ENCODE peak calls at places on chromosomes 7 and 10, in ten cellular contexts. X, T, L, K, Q, M, P, O, G and V are unnamed samples.

GRCh38 chr10:34364253-34365037 is 450.7 kb downstream of the PARD3 start:
- DNase-seq in G (no peak), K (peak), L (no peak), P (no peak), M (no peak), Q (no peak), X (no peak), T (no peak), O (no peak), V (no peak)

GRCh38 chr7:107044347-107045194 is at the start of gene PRKAR2B:
- DNase-seq in O (peak), Q (peak), X (peak), L (peak), P (peak), T (peak), M (peak), K (peak), G (peak), V (peak)

GRCh38 chr10:129864601-129865126 is 99.4 kb downstream of the EBF3 start:
- DNase-seq in M (no peak), K (peak), G (no peak), O (no peak), L (no peak), Q (no peak), T (peak), X (no peak), P (no peak), V (no peak)

GRCh38 chr10:4354382-4354812 is 471.6 kb upstream of the AKR1E2 start:
- DNase-seq in Q (no peak), G (no peak), P (no peak), X (no peak), K (peak), O (peak), M (no peak), T (peak), L (no peak), V (no peak)

GRCh38 chr10:44309939-44310761 is 74.7 kb downstream of the CXCL12 start:
- DNase-seq in T (no peak), L (no peak), X (no peak), K (no peak), O (no peak), M (no peak), G (no peak), Q (no peak), P (no peak), V (no peak)

GRCh38 chr7:32088336-32088975 is 18.2 kb upstream of the PDE1C start:
- DNase-seq in M (no peak), Q (no peak), K (no peak), L (no peak), X (no peak), P (no peak), G (no peak), O (no peak), T (no peak), V (peak)

GRCh38 chr7:2242541-2243482 is 786 bp downstream of the NUDT1 start:
- DNase-seq in K (peak), M (no peak), O (peak), L (peak), T (peak), G (no peak), P (no peak), Q (no peak), X (no peak), V (no peak)

GRCh38 chr7:139103057-139103820 is 6.3 kb downstream of the ZC3HAV1 start:
- DNase-seq in T (no peak), K (peak), X (no peak), G (no peak), P (no peak), M (no peak), L (no peak), Q (no peak), O (no peak), V (no peak)

GRCh38 chr10:125231116-125231812 is 70.9 kb upstream of the CTBP2 start:
- DNase-seq in X (no peak), P (no peak), O (peak), Q (no peak), T (peak), G (peak), K (peak), M (no peak), L (peak), V (no peak)

GRCh38 chr7:29971566-29972314 is 17.9 kb downstream of the SCRN1 start:
- DNase-seq in K (peak), M (no peak), X (no peak), G (no peak), O (no peak), Q (no peak), L (no peak), T (no peak), P (no peak), V (no peak)

GRCh38 chr7:7347045-7347444 is 164.7 kb downstream of the C1GALT1 start:
- DNase-seq in G (no peak), P (no peak), K (no peak), L (no peak), T (no peak), X (no peak), M (no peak), O (no peak), Q (no peak), V (no peak)

GRCh38 chr10:107583974-107584373 is 419.5 kb upstream of the SORCS1 start:
- DNase-seq in P (no peak), Q (no peak), T (no peak), G (no peak), M (no peak), X (no peak), K (peak), L (no peak), O (no peak), V (no peak)

GRCh38 chr10:45420453-45421192 is 46.6 kb downstream of the ALOX5 start:
- DNase-seq in K (peak), L (no peak), M (peak), O (no peak), X (peak), T (peak), G (peak), Q (no peak), P (peak), V (no peak)

GRCh38 chr7:149598721-149599308 is 101.2 kb upstream of the ZNF746 start:
- DNase-seq in T (peak), O (peak), Q (peak), L (peak), G (no peak), M (no peak), P (no peak), X (no peak), K (peak), V (peak)

GRCh38 chr7:51276091-51276605 is 40.5 kb downstream of the COBL start:
- DNase-seq in X (no peak), P (peak), L (no peak), M (no peak), G (no peak), O (no peak), K (no peak), T (no peak), Q (no peak), V (no peak)

GRCh38 chr7:43625453-43625852 is 42.5 kb downstream of the STK17A start:
- DNase-seq in Q (no peak), K (no peak), T (no peak), L (no peak), X (no peak), O (no peak), M (no peak), G (no peak), P (no peak), V (no peak)

GRCh38 chr7:114645451-114645850 is 230.8 kb downstream of the FOXP2 start:
- DNase-seq in X (no peak), M (no peak), O (no peak), K (no peak), Q (no peak), T (no peak), G (no peak), P (no peak), L (no peak), V (no peak)

GRCh38 chr7:133550811-133551210 is 297.9 kb downstream of the EXOC4 start:
- DNase-seq in G (no peak), P (no peak), O (no peak), K (no peak), T (no peak), L (no peak), X (no peak), Q (no peak), M (no peak), V (no peak)

GRCh38 chr10:111391146-111391545 is 314.3 kb downstream of the ADRA2A start:
- DNase-seq in K (no peak), M (no peak), O (no peak), G (no peak), T (no peak), P (no peak), X (no peak), Q (no peak), L (no peak), V (no peak)

GRCh38 chr7:4739528-4739992 is 35.9 kb upstream of the AP5Z1 start:
- DNase-seq in X (peak), G (no peak), L (no peak), T (peak), M (no peak), P (no peak), Q (no peak), O (no peak), K (peak), V (no peak)

GRCh38 chr10:115029452-115030375 is 63.5 kb upstream of the ATRNL1 start:
- DNase-seq in M (no peak), P (no peak), O (no peak), K (no peak), G (no peak), Q (no peak), T (no peak), L (no peak), X (no peak), V (no peak)

GRCh38 chr10:115028419-115028818 is 64.7 kb upstream of the ATRNL1 start:
- DNase-seq in P (no peak), Q (no peak), X (no peak), T (no peak), O (no peak), M (no peak), K (no peak), G (no peak), L (no peak), V (no peak)

GRCh38 chr10:115022754-115023153 is 70.4 kb upstream of the ATRNL1 start:
- DNase-seq in K (no peak), M (no peak), X (no peak), G (no peak), Q (no peak), P (no peak), L (no peak), T (no peak), O (no peak), V (no peak)

GRCh38 chr10:115030483-115031200 is 62.5 kb upstream of the ATRNL1 start:
- DNase-seq in T (no peak), O (no peak), K (peak), P (no peak), M (no peak), G (no peak), Q (no peak), X (no peak), L (no peak), V (no peak)

DNA sequence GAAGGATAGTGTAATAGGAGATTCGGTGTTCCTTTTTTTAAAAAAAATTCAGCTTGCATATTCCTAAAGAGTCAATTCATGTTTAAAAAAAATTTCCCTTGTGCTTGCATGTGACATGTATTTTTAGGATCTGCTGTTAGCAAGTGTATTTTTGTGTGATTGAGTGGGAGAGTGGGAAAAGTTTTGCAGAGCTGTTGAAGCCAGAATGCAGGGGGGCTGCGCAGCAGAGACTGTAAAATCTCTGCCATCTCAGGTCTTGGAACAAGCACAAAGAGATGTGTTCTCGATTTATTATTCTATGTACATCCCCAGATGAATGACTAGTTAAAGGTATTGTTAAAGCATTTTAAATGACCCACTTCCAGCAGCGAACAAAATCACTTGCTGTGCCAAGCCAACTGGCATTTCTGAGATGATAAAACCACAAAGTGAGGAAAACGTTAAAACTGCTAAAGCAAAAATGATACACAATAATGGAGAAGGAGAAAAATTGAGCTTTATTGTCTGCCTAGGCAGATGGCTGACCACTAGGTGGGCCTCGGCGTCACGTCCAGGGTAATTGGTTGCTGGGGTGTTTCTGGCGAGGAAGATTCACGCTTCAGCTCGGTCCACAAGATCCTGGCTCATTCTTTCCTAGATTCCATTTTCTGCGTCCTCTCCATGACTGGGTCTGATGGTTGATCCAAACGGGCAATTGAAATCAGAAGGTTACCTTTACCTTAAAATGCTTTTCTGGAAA is 67.0 kb upstream of the ATRNL1 start:
- DNase-seq in X (no peak), G (no peak), K (no peak), M (no peak), L (no peak), O (no peak), P (no peak), Q (no peak), T (no peak), V (no peak)
- TF ChIP-seq CTCF in X (no peak), G (no peak), K (no peak), M (no peak), L (peak), O (no peak), P (no peak), Q (no peak), T (no peak), V (no peak)

GRCh38 chr10:119538632-119539358 is 3.7 kb downstream of the RGS10 start:
- DNase-seq in G (no peak), O (no peak), Q (no peak), P (no peak), T (no peak), X (peak), L (no peak), K (no peak), M (no peak), V (no peak)
- TF ChIP-seq CTCF in G (peak), O (no peak), Q (no peak), P (no peak), T (no peak), X (peak), L (peak), K (no peak), M (no peak), V (no peak)

DNA sequence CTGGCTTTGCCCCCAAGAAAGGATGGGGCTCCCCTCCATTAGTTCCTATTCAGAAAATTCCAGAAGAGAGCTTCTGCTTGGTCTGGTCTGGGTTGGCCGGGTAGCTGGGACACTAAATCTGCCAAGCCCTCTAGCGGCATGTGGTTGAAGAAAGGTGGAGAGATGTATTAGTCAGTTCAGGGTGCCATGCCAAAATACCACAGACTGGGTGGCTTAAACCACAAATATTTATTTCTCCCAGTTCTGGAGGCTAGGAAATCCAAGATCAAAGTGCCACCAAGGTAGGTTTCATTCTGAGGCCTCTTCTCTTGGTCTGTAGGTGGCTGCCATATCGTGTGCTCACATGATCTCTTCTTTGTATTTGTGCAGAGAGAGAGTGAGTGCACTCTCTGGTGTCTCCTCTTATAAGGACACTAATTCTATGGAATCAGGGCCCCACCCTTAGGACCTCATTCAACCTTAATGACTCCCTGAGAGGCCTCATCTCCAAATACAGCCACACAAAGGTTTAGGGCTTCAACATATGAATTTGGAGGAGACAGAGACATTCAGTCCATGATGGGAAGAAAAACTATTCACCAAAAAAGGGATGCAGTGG is 38.7 kb upstream of the MTPAP start:
- DNase-seq in Q (no peak), O (peak), L (no peak), G (no peak), X (no peak), P (no peak), K (peak), M (no peak), T (no peak), V (no peak)
- TF ChIP-seq CTCF in Q (no peak), O (no peak), L (no peak), G (no peak), X (no peak), P (no peak), K (no peak), M (no peak), T (no peak), V (no peak)

GRCh38 chr7:154698726-154699291 is 304.1 kb downstream of the PAXIP1 start:
- DNase-seq in P (no peak), G (no peak), X (no peak), O (no peak), M (no peak), K (no peak), Q (peak), T (no peak), L (peak), V (no peak)
- TF ChIP-seq CTCF in P (peak), G (no peak), X (no peak), O (no peak), M (no peak), K (no peak), Q (no peak), T (no peak), L (peak), V (no peak)

GRCh38 chr7:98168181-98168903 is 42.9 kb upstream of the BHLHA15 start:
- DNase-seq in L (peak), X (peak), O (peak), P (no peak), M (no peak), T (peak), G (peak), Q (peak), K (peak), V (no peak)
- TF ChIP-seq CTCF in L (peak), X (peak), O (peak), P (peak), M (peak), T (peak), G (peak), Q (peak), K (peak), V (no peak)